ENCODE peak calls at places on chromosome 18, in nine cellular contexts. J, X, P, V, F, D, Z, S and E are unnamed samples.

GRCh38 chr18:5425721-5426120 is 118.1 kb downstream of the EPB41L3 start:
- DNase-seq in X (no peak), F (no peak), V (no peak), Z (no peak), P (no peak), D (no peak), S (no peak), J (no peak), E (no peak)

GRCh38 chr18:9020221-9020620 is 82.3 kb upstream of the NDUFV2 start:
- DNase-seq in D (no peak), X (no peak), P (no peak), V (no peak), S (no peak), Z (no peak), J (no peak), F (no peak), E (no peak)

GRCh38 chr18:58820251-58820650 is 44.4 kb upstream of the ZNF532 start:
- DNase-seq in D (no peak), S (no peak), X (no peak), V (no peak), J (no peak), F (no peak), P (no peak), Z (no peak), E (no peak)

GRCh38 chr18:62450546-62451395 is 72.1 kb upstream of the ZCCHC2 start:
- DNase-seq in S (no peak), J (peak), F (peak), V (no peak), Z (no peak), X (peak), D (no peak), P (no peak), E (peak)

GRCh38 chr18:33579147-33579867 is 1.3 kb downstream of the ASXL3 start:
- DNase-seq in J (peak), X (no peak), P (no peak), V (no peak), D (peak), F (no peak), S (no peak), Z (no peak), E (no peak)

GRCh38 chr18:25743661-25744151 is 346.7 kb downstream of the SS18 start:
- DNase-seq in V (no peak), Z (no peak), D (no peak), X (no peak), P (no peak), S (no peak), J (no peak), F (no peak), E (no peak)

GRCh38 chr18:845152-845819 is 33.2 kb upstream of the YES1 start:
- DNase-seq in Z (no peak), J (peak), P (no peak), S (no peak), V (no peak), X (no peak), F (peak), D (no peak), E (peak)

GRCh38 chr18:68376931-68377330 is 338.0 kb downstream of the TMX3 start:
- DNase-seq in F (no peak), P (no peak), D (no peak), X (no peak), V (no peak), J (peak), Z (no peak), S (no peak), E (peak)

GRCh38 chr18:24196764-24197163 is 57.9 kb downstream of the CABYR start:
- DNase-seq in P (no peak), S (no peak), J (no peak), Z (no peak), D (no peak), F (no peak), V (no peak), X (no peak), E (no peak)

GRCh38 chr18:28109781-28110460 is 67.0 kb downstream of the CDH2 start:
- DNase-seq in Z (no peak), V (no peak), D (no peak), X (no peak), F (peak), J (no peak), S (no peak), P (no peak), E (no peak)

GRCh38 chr18:61965306-61965705 is 72.5 kb upstream of the RNF152 start:
- DNase-seq in S (no peak), Z (no peak), D (no peak), J (no peak), X (no peak), F (peak), V (no peak), P (no peak), E (no peak)

GRCh38 chr18:6920099-6920955 is 190.8 kb downstream of the ARHGAP28 start:
- DNase-seq in J (peak), Z (peak), D (peak), P (peak), V (peak), S (no peak), X (no peak), F (peak), E (peak)

GRCh38 chr18:22189431-22189830 is 20.0 kb downstream of the GATA6 start:
- DNase-seq in Z (no peak), P (no peak), J (no peak), F (no peak), X (no peak), V (no peak), D (no peak), S (no peak), E (no peak)

GRCh38 chr18:62486290-62486964 is 36.4 kb upstream of the ZCCHC2 start:
- DNase-seq in Z (no peak), J (peak), V (no peak), D (no peak), P (no peak), X (no peak), F (peak), S (no peak), E (no peak)

GRCh38 chr18:48676346-48676745 is 137.5 kb downstream of the CTIF start:
- DNase-seq in V (no peak), Z (no peak), J (no peak), P (no peak), F (no peak), D (no peak), S (no peak), X (peak), E (no peak)

GRCh38 chr18:42437646-42438045 is 482.6 kb downstream of the PIK3C3 start:
- DNase-seq in F (peak), S (no peak), D (no peak), J (no peak), V (no peak), P (no peak), X (no peak), Z (no peak), E (no peak)

GRCh38 chr18:68555935-68556334 is 159.0 kb downstream of the TMX3 start:
- DNase-seq in X (no peak), P (no peak), V (no peak), Z (no peak), S (no peak), D (no peak), J (peak), F (peak), E (no peak)

GRCh38 chr18:79962311-79962710 is 2.1 kb upstream of the HSBP1L1 start:
- DNase-seq in X (peak), J (peak), D (no peak), P (no peak), Z (no peak), F (peak), V (no peak), S (no peak), E (no peak)

GRCh38 chr18:48607049-48607984 is 68.5 kb downstream of the CTIF start:
- DNase-seq in S (no peak), X (peak), F (peak), D (no peak), V (no peak), J (peak), P (no peak), Z (no peak), E (peak)

GRCh38 chr18:48826806-48827205 is 124.0 kb downstream of the SMAD7 start:
- DNase-seq in J (no peak), S (no peak), V (no peak), X (peak), F (no peak), D (no peak), P (no peak), Z (no peak), E (no peak)

DNA sequence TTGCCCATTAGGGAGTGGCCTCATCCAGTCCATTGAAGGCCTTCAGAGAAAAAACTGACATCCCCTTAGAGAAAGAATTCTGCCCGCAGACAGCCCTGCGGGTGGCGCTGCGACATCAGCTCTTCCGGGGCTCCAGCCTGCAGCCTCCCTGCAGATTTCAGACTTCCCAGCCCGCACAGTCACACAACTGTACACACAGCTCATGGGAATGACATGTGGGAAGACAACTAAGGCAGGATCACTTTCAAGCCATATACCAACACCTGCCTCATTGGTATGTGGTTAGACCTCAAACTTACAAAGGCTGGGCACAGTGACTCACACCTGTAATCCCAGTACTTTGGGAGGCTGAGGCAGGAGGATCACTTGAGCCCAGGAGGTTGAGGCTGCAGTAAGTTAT is 24.8 kb upstream of the TUBB6 start:
- DNase-seq in P (no peak), Z (no peak), J (peak), D (no peak), S (no peak), F (peak), V (no peak), X (no peak), E (no peak)
- TF ChIP-seq CTCF in P (peak), Z (no peak), J (peak), D (no peak), S (no peak), F (peak), V (no peak), X (no peak), E (peak)

DNA sequence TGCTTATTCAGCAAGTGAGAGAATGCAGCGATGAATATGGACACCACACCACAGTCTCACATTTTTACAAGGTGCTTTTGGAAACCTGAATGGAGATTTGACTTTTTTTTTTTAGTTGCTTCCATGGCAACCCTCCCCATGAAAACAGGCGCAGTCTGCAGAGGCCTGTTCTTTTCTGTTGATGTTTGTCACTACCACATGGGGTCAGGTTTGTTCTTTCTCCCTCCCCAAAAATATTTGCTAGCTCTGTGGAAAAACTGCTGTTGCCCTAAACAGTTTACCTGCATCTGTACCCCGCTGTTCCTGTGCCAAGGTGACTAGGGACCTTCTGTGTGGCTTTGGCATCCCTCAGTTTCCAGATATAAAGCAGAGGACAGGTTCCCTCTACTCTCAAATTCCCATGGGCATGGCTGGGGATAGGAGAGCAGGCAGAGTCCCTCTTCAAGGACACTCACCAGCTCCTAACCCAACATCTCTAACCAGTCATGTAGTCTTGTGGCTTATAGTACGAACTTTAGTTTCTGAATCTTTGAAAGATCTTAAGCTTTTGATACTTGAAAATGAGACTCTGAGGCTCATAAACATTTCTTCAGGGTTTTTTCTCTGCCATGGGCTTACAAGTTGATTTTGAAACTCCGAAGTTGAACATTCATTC is 14.7 kb upstream of the MAPRE2 start:
- DNase-seq in V (no peak), F (peak), Z (no peak), S (no peak), J (peak), P (no peak), X (no peak), D (no peak), E (no peak)
- TF ChIP-seq CTCF in V (no peak), F (peak), Z (peak), S (peak), J (no peak), P (no peak), X (peak), D (peak), E (no peak)

GRCh38 chr18:50982802-50983179 is 15.0 kb downstream of the ELAC1 start:
- DNase-seq in S (no peak), P (no peak), X (no peak), Z (no peak), V (no peak), F (peak), D (no peak), J (peak), E (no peak)
- TF ChIP-seq CTCF in S (no peak), P (no peak), X (no peak), Z (no peak), V (no peak), F (no peak), D (no peak), J (peak), E (peak)

DNA sequence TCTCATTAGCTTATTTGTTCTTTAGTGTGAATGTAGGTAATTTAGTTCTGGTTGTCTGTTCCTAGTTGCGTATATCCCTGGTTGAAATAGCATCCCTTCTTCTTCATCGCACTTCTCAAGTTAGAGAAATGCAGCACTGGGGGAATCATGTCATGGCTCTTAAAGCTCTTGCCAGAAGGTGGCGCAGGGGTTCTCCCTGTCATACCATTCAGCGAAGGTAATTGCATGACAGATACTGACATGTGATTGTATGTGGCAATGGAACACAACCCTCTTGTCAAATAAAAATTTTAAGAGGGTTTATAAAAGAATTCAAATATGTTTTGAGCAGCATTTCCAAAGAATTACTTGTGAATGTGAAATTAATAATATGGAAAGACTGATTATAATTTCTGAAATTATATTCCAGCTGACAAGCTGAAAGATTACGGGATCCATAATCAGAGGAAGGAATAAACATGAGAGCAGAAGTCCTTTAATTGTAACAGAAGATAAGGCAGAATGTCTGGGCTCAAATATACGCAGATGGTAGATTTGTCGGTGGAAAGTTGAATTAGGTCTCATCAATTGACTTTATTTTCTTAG is 411.7 kb downstream of the DSEL start:
- DNase-seq in V (no peak), P (peak), Z (peak), F (peak), J (peak), S (no peak), D (peak), X (no peak), E (peak)
- TF ChIP-seq CTCF in V (peak), P (peak), Z (peak), F (peak), J (peak), S (peak), D (peak), X (peak), E (peak)

DNA sequence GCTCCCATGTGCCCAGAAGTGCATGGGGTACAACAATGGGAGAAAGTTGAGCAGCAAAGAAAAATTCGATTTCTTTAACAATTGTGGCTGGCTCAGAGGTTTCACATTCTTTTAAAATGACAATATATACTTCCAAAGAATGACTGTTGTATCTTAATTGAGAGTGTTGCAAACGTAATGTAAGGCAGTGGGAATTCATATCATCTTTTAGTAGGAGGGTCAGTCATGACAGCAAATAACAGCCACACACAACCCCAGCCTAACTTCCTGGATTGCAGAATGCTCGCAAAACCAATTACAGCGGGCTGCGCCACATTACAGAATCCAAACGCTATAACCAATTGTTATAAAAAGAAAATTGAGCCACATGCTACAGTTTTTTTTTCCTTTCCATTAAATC is 94.7 kb upstream of the CCDC68 start:
- DNase-seq in Z (no peak), X (no peak), V (no peak), J (peak), S (no peak), F (peak), D (no peak), P (no peak), E (no peak)
- TF ChIP-seq CTCF in Z (no peak), X (no peak), V (no peak), J (no peak), S (no peak), F (no peak), D (no peak), P (no peak), E (no peak)

DNA sequence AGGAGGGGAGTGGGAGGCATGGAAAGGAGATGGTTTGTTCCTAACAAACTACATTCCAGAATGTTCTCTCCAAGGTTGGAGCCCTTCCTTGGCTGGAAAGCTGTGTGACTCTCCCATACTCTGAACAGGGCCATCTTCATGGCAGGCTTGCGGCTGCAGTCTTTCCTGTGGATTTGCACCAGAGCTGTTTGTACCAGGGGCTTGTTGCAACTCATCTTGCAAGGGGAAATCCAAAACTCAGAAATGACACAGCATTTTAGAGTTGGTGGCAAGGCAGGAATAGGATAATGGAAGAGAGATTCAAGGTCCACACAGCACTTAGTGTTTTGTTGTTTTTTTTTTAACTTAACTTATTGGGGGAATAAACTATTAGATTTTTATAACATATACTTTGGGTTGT is 73.7 kb upstream of the ZNF516 start:
- DNase-seq in J (no peak), F (no peak), S (no peak), D (no peak), X (no peak), P (no peak), V (no peak), Z (no peak), E (no peak)
- TF ChIP-seq CTCF in J (no peak), F (no peak), S (no peak), D (no peak), X (no peak), P (no peak), V (no peak), Z (no peak), E (no peak)

DNA sequence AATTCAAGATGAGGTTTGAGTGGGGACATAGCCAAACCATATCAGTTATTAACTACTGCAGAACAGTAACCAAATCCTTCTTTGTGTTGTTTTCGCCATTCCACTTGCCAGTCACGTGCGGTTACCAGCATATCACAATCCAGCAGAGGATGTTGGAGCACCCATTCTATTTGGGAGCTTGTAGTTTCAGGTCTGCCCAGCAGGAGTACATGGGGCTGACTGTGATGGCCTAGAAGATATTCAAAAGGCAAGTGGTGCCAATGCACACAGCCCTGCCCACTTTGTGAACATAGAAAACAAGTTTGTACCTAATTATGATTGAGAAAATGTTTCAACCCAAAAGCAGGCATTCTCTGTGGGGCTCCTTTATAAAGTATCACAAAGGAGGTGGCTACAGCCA is 57.0 kb downstream of the ZNF519 start:
- DNase-seq in D (no peak), Z (no peak), S (no peak), V (no peak), X (no peak), F (no peak), J (no peak), P (no peak), E (no peak)
- TF ChIP-seq CTCF in D (no peak), Z (no peak), S (no peak), V (no peak), X (no peak), F (no peak), J (no peak), P (peak), E (no peak)